ENCODE peak calls at places on chromosome X, in nine cellular contexts. Y, E, H, B, R, S, L, A and V are unnamed samples.

GRCh38 chrX:46791927-46792825 is 33.3 kb upstream of the SLC9A7 start:
- DNase-seq in B (peak; percentile 66), S (no peak), H (peak; percentile 98), R (peak; percentile 91), A (no peak), L (no peak), E (peak; percentile 94), Y (no peak), V (peak; percentile 97)

GRCh38 chrX:149871940-149872339 is 9.0 kb upstream of the MAGEA8 start:
- DNase-seq in L (no peak), H (peak; percentile 33), B (peak; percentile 25), S (peak; percentile 44), A (no peak), Y (no peak), E (peak; percentile 40), R (peak; percentile 4), V (peak; percentile 52)

GRCh38 chrX:103396186-103396585 is 19.8 kb downstream of the BEX3 start:
- DNase-seq in L (no peak), S (no peak), R (no peak), A (no peak), B (peak; percentile 10), Y (no peak), E (peak; percentile 73), H (peak; percentile 29), V (peak; percentile 75)

GRCh38 chrX:45324941-45325340 is 124.3 kb upstream of the DIPK2B start:
- DNase-seq in H (peak; percentile 56), L (no peak), E (no peak), Y (no peak), R (peak; percentile 65), B (no peak), S (no peak), A (no peak), V (peak; percentile 40)

GRCh38 chrX:50615570-50616158 is 145.0 kb upstream of the DGKK start:
- DNase-seq in L (no peak), H (no peak), E (no peak), A (no peak), S (no peak), B (no peak), Y (no peak), R (no peak), V (no peak)

GRCh38 chrX:40423299-40423698 is 157.5 kb upstream of the ATP6AP2 start:
- DNase-seq in A (no peak), Y (no peak), R (peak; percentile 1), L (no peak), S (no peak), E (no peak), H (no peak), B (no peak), V (peak; percentile 10)

GRCh38 chrX:112056886-112057285 is 25.7 kb downstream of the TRPC5 start:
- DNase-seq in B (no peak), Y (no peak), R (no peak), L (no peak), S (no peak), A (no peak), E (no peak), H (no peak), V (no peak)

GRCh38 chrX:105460366-105460765 is 239.9 kb upstream of the TEX13A start:
- DNase-seq in S (no peak), A (no peak), E (peak; percentile 13), Y (no peak), L (no peak), H (no peak), R (peak; percentile 56), B (peak; percentile 8), V (no peak)

GRCh38 chrX:10676239-10676971 is 56.0 kb upstream of the MID1 start:
- DNase-seq in E (no peak), H (no peak), Y (no peak), A (no peak), L (no peak), B (no peak), R (no peak), S (no peak), V (no peak)

GRCh38 chrX:47460561-47460960 is 22.5 kb downstream of the ZNF41 start:
- DNase-seq in Y (no peak), R (no peak), S (no peak), A (no peak), B (no peak), H (no peak), L (no peak), E (no peak), V (no peak)

GRCh38 chrX:49209434-49210251 is 9.7 kb upstream of the SYP start:
- DNase-seq in L (no peak), R (no peak), Y (peak; percentile 57), E (no peak), S (no peak), B (no peak), A (peak; percentile 53), H (no peak), V (no peak)